ENCODE peak calls at places on chromosomes 2 and 18, in six cellular contexts. Z is CD8-positive, alpha-beta T cell; B is hepatocyte; I is cardiac muscle cell; G is thoracic aorta; E is uterus. J is an unnamed sample.
A peak's percentile ranks its signal among the peaks of the same experiment; 100 is the strongest.

GRCh38 chr2:121033597-121033996 is 251.4 kb downstream of the TFCP2L1 start:
- DNase-seq in Z (no peak), B (no peak), I (no peak), G (no peak), E (no peak), J (no peak)

GRCh38 chr2:24228470-24228869 is 53.6 kb downstream of the FAM228A start:
- DNase-seq in Z (no peak), B (no peak), I (peak; percentile 26), G (no peak), E (no peak), J (no peak)

GRCh38 chr18:41099451-41099850 is 855.6 kb upstream of the PIK3C3 start:
- DNase-seq in Z (no peak), B (no peak), I (no peak), G (no peak), E (no peak), J (no peak)

GRCh38 chr2:215366440-215367032 is 54.7 kb downstream of the ATIC start:
- DNase-seq in Z (no peak), B (no peak), I (peak; percentile 30), G (no peak), E (no peak), J (no peak)

GRCh38 chr2:212957624-212958023 is 193.8 kb downstream of the IKZF2 start:
- DNase-seq in Z (no peak), B (no peak), I (no peak), G (no peak), E (no peak), J (no peak)

GRCh38 chr18:79970419-79971133 is 6.1 kb downstream of the HSBP1L1 start:
- DNase-seq in Z (no peak), B (no peak), I (no peak), G (no peak), E (no peak), J (no peak)

GRCh38 chr2:55223958-55224760 is 7.9 kb downstream of the CLHC1 start:
- DNase-seq in Z (no peak), B (no peak), I (no peak), G (no peak), E (no peak), J (no peak)

GRCh38 chr2:32678825-32679224 is 51.0 kb downstream of the TTC27 start:
- DNase-seq in Z (no peak), B (no peak), I (peak; percentile 67), G (no peak), E (no peak), J (no peak)

GRCh38 chr18:77065221-77065981 is 67.2 kb downstream of the MBP start:
- DNase-seq in Z (peak; percentile 53), B (peak; percentile 44), I (peak; percentile 97), G (no peak), E (no peak), J (no peak)

GRCh38 chr2:176140130-176140519 is 10.6 kb downstream of the HOXD8 start:
- DNase-seq in Z (no peak), B (no peak), I (peak; percentile 28), G (no peak), E (peak; percentile 65), J (peak; percentile 50)

GRCh38 chr2:169452080-169452479 is 27.2 kb upstream of the BBS5 start:
- DNase-seq in Z (no peak), B (peak; percentile 44), I (peak; percentile 73), G (no peak), E (no peak), J (peak; percentile 11)

GRCh38 chr2:209458018-209458979 is 34.5 kb downstream of the MAP2 start:
- DNase-seq in Z (no peak), B (no peak), I (no peak), G (no peak), E (no peak), J (no peak)

GRCh38 chr2:445896-446295 is 158.0 kb upstream of the ALKAL2 start:
- DNase-seq in Z (no peak), B (no peak), I (no peak), G (no peak), E (no peak), J (no peak)

GRCh38 chr2:218217366-218218309 is 649 bp downstream of the ARPC2 start:
- DNase-seq in Z (peak; percentile 71), B (peak; percentile 76), I (peak; percentile 45), G (no peak), E (peak; percentile 52), J (peak; percentile 43)

GRCh38 chr2:218216674-218217365 is at the start of gene ARPC2:
- DNase-seq in Z (peak; percentile 94), B (peak; percentile 98), I (peak; percentile 98), G (peak; percentile 75), E (peak; percentile 95), J (peak; percentile 94)

GRCh38 chr2:218216336-218216673 is 684 bp upstream of the ARPC2 start:
- DNase-seq in Z (no peak), B (no peak), I (peak; percentile 44), G (no peak), E (peak; percentile 39), J (no peak)

GRCh38 chr2:218219934-218220333 is 2.9 kb downstream of the ARPC2 start:
- DNase-seq in Z (no peak), B (no peak), I (no peak), G (no peak), E (no peak), J (no peak)

GRCh38 chr2:218218409-218219185 is 1.6 kb downstream of the ARPC2 start:
- DNase-seq in Z (peak; percentile 21), B (no peak), I (peak; percentile 16), G (no peak), E (no peak), J (no peak)
- H3K4me3 ChIP-seq in Z (peak overlapping the region; percentile 97), B (peak overlapping the region; percentile 71), I (peak overlapping the region; percentile 89), G (peak overlapping the region; percentile 95), E (peak overlapping the region; percentile 96), J (peak overlapping the region; percentile 94)

DNA sequence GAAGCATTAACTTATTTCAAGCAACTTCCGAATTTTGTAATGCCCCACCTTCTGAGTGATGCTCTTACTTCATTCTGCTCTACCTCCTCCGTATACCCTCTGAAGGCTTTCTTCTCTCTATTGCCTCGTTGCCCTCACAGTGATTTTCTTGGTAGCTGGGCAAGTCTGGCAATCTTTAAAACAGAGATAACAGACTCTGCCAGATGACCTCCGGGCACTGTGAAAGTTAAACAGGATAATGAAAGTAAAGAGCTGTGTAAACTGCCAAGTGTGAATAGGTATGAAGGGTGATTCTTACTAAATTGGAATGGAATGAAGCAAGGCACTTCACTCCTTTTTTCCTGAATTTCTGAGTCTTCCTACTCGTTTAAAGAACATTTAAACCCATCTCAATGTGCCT is 207.3 kb upstream of the GYPC start:
- DNase-seq in Z (no peak), B (no peak), I (no peak), G (no peak), E (no peak), J (no peak)
- TF ChIP-seq CTCF in Z (no peak), B (no peak), I (no peak), G (no peak), E (no peak), J (no peak)

DNA sequence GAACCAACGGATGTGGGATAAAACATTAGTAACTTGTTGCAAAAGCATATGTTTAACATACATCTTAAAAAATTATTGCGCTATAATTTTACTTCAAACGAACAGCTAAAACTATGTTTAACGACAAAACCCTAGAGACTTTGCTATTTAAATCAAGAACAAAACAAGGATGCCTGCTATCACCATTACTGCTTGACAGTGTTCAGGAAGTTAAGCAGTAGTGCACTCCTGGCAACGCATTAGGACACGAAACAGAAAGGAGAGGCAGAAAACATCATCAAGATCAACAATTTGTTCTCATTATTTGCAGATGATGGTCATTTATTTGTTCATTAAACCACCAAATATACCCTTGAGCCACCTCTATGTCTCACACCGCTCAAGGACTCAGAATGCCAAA is 151.9 kb downstream of the GALNT1 start:
- DNase-seq in Z (no peak), B (no peak), I (no peak), G (no peak), E (no peak), J (no peak)
- H3K27me3 ChIP-seq in Z (no peaks in the 10 kb centered on the region), B (no peaks in the 10 kb centered on the region), I (no peaks in the 10 kb centered on the region), G (no peaks in the 10 kb centered on the region), E (no peaks in the 10 kb centered on the region), J (no peaks in the 10 kb centered on the region)

GRCh38 chr2:8004250-8004681 is 677.6 kb upstream of the ID2 start:
- DNase-seq in Z (no peak), B (peak; percentile 88), I (peak; percentile 90), G (peak; percentile 38), E (peak; percentile 47), J (no peak)

GRCh38 chr2:8002765-8003393 is 679.0 kb upstream of the ID2 start:
- DNase-seq in Z (no peak), B (no peak), I (peak; percentile 9), G (no peak), E (no peak), J (no peak)

GRCh38 chr2:8000861-8001260 is 681.0 kb upstream of the ID2 start:
- DNase-seq in Z (no peak), B (no peak), I (peak; percentile 7), G (no peak), E (no peak), J (no peak)

GRCh38 chr2:8006181-8006580 is 675.7 kb upstream of the ID2 start:
- DNase-seq in Z (no peak), B (no peak), I (no peak), G (no peak), E (no peak), J (no peak)

DNA sequence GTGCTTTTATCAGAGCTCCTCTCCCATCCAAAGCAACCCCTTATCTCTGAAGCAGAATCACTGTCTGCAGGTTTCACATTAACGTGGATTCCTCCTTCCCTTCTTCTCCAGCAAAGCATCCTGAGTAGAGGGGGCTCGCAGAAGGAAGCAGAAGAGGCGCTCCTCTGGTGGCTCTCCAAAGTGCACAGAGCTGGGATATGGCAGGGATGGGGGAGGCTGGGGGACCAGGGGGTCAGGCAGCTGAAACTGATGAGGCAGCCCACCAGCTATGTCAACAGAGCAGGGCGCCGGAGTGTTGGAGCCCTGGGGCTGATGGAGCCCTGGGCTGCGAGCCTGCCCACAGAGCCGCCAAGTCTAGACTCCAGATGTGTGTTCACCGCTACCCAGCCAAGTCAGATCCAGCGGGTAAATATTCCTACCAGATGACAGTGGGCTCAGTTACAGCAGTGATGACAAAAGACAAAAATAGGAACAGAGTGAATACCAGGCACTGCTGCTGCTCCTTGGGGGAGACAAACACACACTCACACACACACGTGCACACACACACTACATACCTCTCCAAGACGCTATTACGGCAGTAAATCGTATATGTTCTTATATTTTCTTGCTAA is 678.3 kb upstream of the ID2 start:
- DNase-seq in Z (no peak), B (peak; percentile 70), I (peak; percentile 70), G (peak; percentile 28), E (peak; percentile 60), J (peak; percentile 85)
- H3K4me3 ChIP-seq in Z (no peak overlapping the region), B (no peak overlapping the region), I (no peak overlapping the region), G (peak overlapping the region; percentile 55), E (no peak overlapping the region), J (peak overlapping the region; percentile 11)

J was measured in BE2C.